ENCODE peak calls at places on chromosomes 16 and 17, in six cellular contexts. One of them, this sample, is unnamed.

GRCh38 chr17:28982191-28982793 is 23.5 kb downstream of the SEZ6 start:
- DNase-seq in H1: no peak
- DNase-seq in DMS153: no peak
- DNase-seq in CD8-positive, alpha-beta T cell: peak
- DNase-seq in NCI-H345: no peak
- DNase-seq in HCEC 1CT: no peak
- DNase-seq in this sample: no peak

GRCh38 chr17:42133461-42134041 is 10.9 kb downstream of the HSPB9 start:
- DNase-seq in H1: no peak
- DNase-seq in DMS153: peak
- DNase-seq in CD8-positive, alpha-beta T cell: peak
- DNase-seq in NCI-H345: peak
- DNase-seq in HCEC 1CT: no peak
- DNase-seq in this sample: no peak

GRCh38 chr16:11706180-11706742 is 36.4 kb downstream of the TXNDC11 start:
- DNase-seq in H1: no peak
- DNase-seq in DMS153: no peak
- DNase-seq in CD8-positive, alpha-beta T cell: no peak
- DNase-seq in NCI-H345: no peak
- DNase-seq in HCEC 1CT: no peak
- DNase-seq in this sample: no peak

GRCh38 chr17:14211246-14211645 is 25.4 kb downstream of the CDRT15 start:
- DNase-seq in H1: no peak
- DNase-seq in DMS153: no peak
- DNase-seq in CD8-positive, alpha-beta T cell: no peak
- DNase-seq in NCI-H345: no peak
- DNase-seq in HCEC 1CT: no peak
- DNase-seq in this sample: peak

GRCh38 chr17:65547253-65547670 is 14.2 kb downstream of the AXIN2 start:
- DNase-seq in H1: no peak
- DNase-seq in DMS153: no peak
- DNase-seq in CD8-positive, alpha-beta T cell: no peak
- DNase-seq in NCI-H345: no peak
- DNase-seq in HCEC 1CT: no peak
- DNase-seq in this sample: no peak

GRCh38 chr17:46191332-46192210 is 1.7 kb downstream of the KANSL1 start:
- DNase-seq in H1: no peak
- DNase-seq in DMS153: no peak
- DNase-seq in CD8-positive, alpha-beta T cell: no peak
- DNase-seq in NCI-H345: peak
- DNase-seq in HCEC 1CT: peak
- DNase-seq in this sample: peak

GRCh38 chr16:72202014-72202413 is 30.1 kb upstream of the PMFBP1 start:
- DNase-seq in H1: no peak
- DNase-seq in DMS153: no peak
- DNase-seq in CD8-positive, alpha-beta T cell: no peak
- DNase-seq in NCI-H345: no peak
- DNase-seq in HCEC 1CT: peak
- DNase-seq in this sample: no peak

GRCh38 chr17:10099051-10099571 is 99.3 kb downstream of the GAS7 start:
- DNase-seq in H1: no peak
- DNase-seq in DMS153: no peak
- DNase-seq in CD8-positive, alpha-beta T cell: no peak
- DNase-seq in NCI-H345: no peak
- DNase-seq in HCEC 1CT: no peak
- DNase-seq in this sample: no peak

GRCh38 chr17:70295732-70296131 is 126.4 kb downstream of the KCNJ2 start:
- DNase-seq in H1: no peak
- DNase-seq in DMS153: no peak
- DNase-seq in CD8-positive, alpha-beta T cell: no peak
- DNase-seq in NCI-H345: no peak
- DNase-seq in HCEC 1CT: no peak
- DNase-seq in this sample: no peak

GRCh38 chr17:34511931-34512330 is 67.5 kb upstream of the TMEM132E start:
- DNase-seq in H1: no peak
- DNase-seq in DMS153: no peak
- DNase-seq in CD8-positive, alpha-beta T cell: no peak
- DNase-seq in NCI-H345: no peak
- DNase-seq in HCEC 1CT: no peak
- DNase-seq in this sample: no peak

GRCh38 chr17:45046536-45047125 is 4.8 kb downstream of the DCAKD start:
- DNase-seq in H1: no peak
- DNase-seq in DMS153: no peak
- DNase-seq in CD8-positive, alpha-beta T cell: no peak
- DNase-seq in NCI-H345: no peak
- DNase-seq in HCEC 1CT: peak
- DNase-seq in this sample: no peak

GRCh38 chr17:44971776-44972483 is 3.8 kb upstream of the C1QL1 start:
- DNase-seq in H1: no peak
- DNase-seq in DMS153: no peak
- DNase-seq in CD8-positive, alpha-beta T cell: no peak
- DNase-seq in NCI-H345: no peak
- DNase-seq in HCEC 1CT: peak
- DNase-seq in this sample: peak

GRCh38 chr16:50274771-50275415 is 8.5 kb downstream of the ADCY7 start:
- DNase-seq in H1: no peak
- DNase-seq in DMS153: no peak
- DNase-seq in CD8-positive, alpha-beta T cell: no peak
- DNase-seq in NCI-H345: no peak
- DNase-seq in HCEC 1CT: no peak
- DNase-seq in this sample: peak

GRCh38 chr17:65389956-65390355 is 171.5 kb downstream of the AXIN2 start:
- DNase-seq in H1: no peak
- DNase-seq in DMS153: no peak
- DNase-seq in CD8-positive, alpha-beta T cell: no peak
- DNase-seq in NCI-H345: no peak
- DNase-seq in HCEC 1CT: peak
- DNase-seq in this sample: no peak

GRCh38 chr16:74291577-74292208 is 4.9 kb upstream of the PSMD7 start:
- DNase-seq in H1: no peak
- DNase-seq in DMS153: no peak
- DNase-seq in CD8-positive, alpha-beta T cell: no peak
- DNase-seq in NCI-H345: no peak
- DNase-seq in HCEC 1CT: peak
- DNase-seq in this sample: no peak

GRCh38 chr17:55930291-55930809 is 179.5 kb downstream of the PCTP start:
- DNase-seq in H1: no peak
- DNase-seq in DMS153: no peak
- DNase-seq in CD8-positive, alpha-beta T cell: no peak
- DNase-seq in NCI-H345: no peak
- DNase-seq in HCEC 1CT: no peak
- DNase-seq in this sample: no peak

GRCh38 chr16:89484923-89485679 is 5.3 kb downstream of the ANKRD11 start:
- DNase-seq in H1: no peak
- DNase-seq in DMS153: no peak
- DNase-seq in CD8-positive, alpha-beta T cell: no peak
- DNase-seq in NCI-H345: no peak
- DNase-seq in HCEC 1CT: no peak
- DNase-seq in this sample: no peak

GRCh38 chr16:84286568-84287220 is 8.0 kb upstream of the WFDC1 start:
- DNase-seq in H1: no peak
- DNase-seq in DMS153: no peak
- DNase-seq in CD8-positive, alpha-beta T cell: no peak
- DNase-seq in NCI-H345: no peak
- DNase-seq in HCEC 1CT: no peak
- DNase-seq in this sample: no peak

GRCh38 chr17:5123343-5124124 is 7.7 kb downstream of the USP6 start:
- DNase-seq in H1: no peak
- DNase-seq in DMS153: no peak
- DNase-seq in CD8-positive, alpha-beta T cell: no peak
- DNase-seq in NCI-H345: no peak
- DNase-seq in HCEC 1CT: no peak
- DNase-seq in this sample: no peak

GRCh38 chr17:43546317-43547188 is at the start of gene ETV4:
- DNase-seq in H1: peak
- DNase-seq in DMS153: peak
- DNase-seq in CD8-positive, alpha-beta T cell: peak
- DNase-seq in NCI-H345: peak
- DNase-seq in HCEC 1CT: peak
- DNase-seq in this sample: peak

GRCh38 chr16:21702259-21702658 is 38.5 kb downstream of the OTOA start:
- DNase-seq in H1: no peak
- DNase-seq in DMS153: no peak
- DNase-seq in CD8-positive, alpha-beta T cell: no peak
- DNase-seq in NCI-H345: no peak
- DNase-seq in HCEC 1CT: no peak
- DNase-seq in this sample: no peak

GRCh38 chr16:20868890-20869289 is 31.3 kb downstream of the DCUN1D3 start:
- DNase-seq in H1: no peak
- DNase-seq in DMS153: no peak
- DNase-seq in CD8-positive, alpha-beta T cell: no peak
- DNase-seq in NCI-H345: no peak
- DNase-seq in HCEC 1CT: peak
- DNase-seq in this sample: no peak

GRCh38 chr17:70588003-70588402 is 418.7 kb downstream of the KCNJ2 start:
- DNase-seq in H1: no peak
- DNase-seq in DMS153: no peak
- DNase-seq in CD8-positive, alpha-beta T cell: no peak
- DNase-seq in NCI-H345: no peak
- DNase-seq in HCEC 1CT: no peak
- DNase-seq in this sample: no peak

GRCh38 chr17:30565073-30565935 is 88.1 kb downstream of the GOSR1 start:
- DNase-seq in H1: peak
- DNase-seq in DMS153: no peak
- DNase-seq in CD8-positive, alpha-beta T cell: no peak
- DNase-seq in NCI-H345: no peak
- DNase-seq in HCEC 1CT: no peak
- DNase-seq in this sample: peak

GRCh38 chr16:68229431-68230175 is 6.3 kb downstream of the ESRP2 start:
- DNase-seq in H1: no peak
- DNase-seq in DMS153: peak
- DNase-seq in CD8-positive, alpha-beta T cell: peak
- DNase-seq in NCI-H345: peak
- DNase-seq in HCEC 1CT: peak
- DNase-seq in this sample: peak

GRCh38 chr16:79212114-79212791 is 388.3 kb downstream of the MAF start:
- DNase-seq in H1: no peak
- DNase-seq in DMS153: no peak
- DNase-seq in CD8-positive, alpha-beta T cell: no peak
- DNase-seq in NCI-H345: no peak
- DNase-seq in HCEC 1CT: no peak
- DNase-seq in this sample: peak

GRCh38 chr17:1074886-1075665 is 78.1 kb downstream of the TIMM22 start:
- DNase-seq in H1: no peak
- DNase-seq in DMS153: no peak
- DNase-seq in CD8-positive, alpha-beta T cell: no peak
- DNase-seq in NCI-H345: no peak
- DNase-seq in HCEC 1CT: no peak
- DNase-seq in this sample: no peak

GRCh38 chr17:692116-692515 is 22.5 kb downstream of the VPS53 start:
- DNase-seq in H1: no peak
- DNase-seq in DMS153: no peak
- DNase-seq in CD8-positive, alpha-beta T cell: no peak
- DNase-seq in NCI-H345: no peak
- DNase-seq in HCEC 1CT: peak
- DNase-seq in this sample: no peak

GRCh38 chr16:13936596-13937081 is 16.7 kb downstream of the ERCC4 start:
- DNase-seq in H1: no peak
- DNase-seq in DMS153: no peak
- DNase-seq in CD8-positive, alpha-beta T cell: no peak
- DNase-seq in NCI-H345: no peak
- DNase-seq in HCEC 1CT: peak
- DNase-seq in this sample: no peak

GRCh38 chr16:28188085-28188916 is 23.5 kb downstream of the XPO6 start:
- DNase-seq in H1: no peak
- DNase-seq in DMS153: no peak
- DNase-seq in CD8-positive, alpha-beta T cell: no peak
- DNase-seq in NCI-H345: no peak
- DNase-seq in HCEC 1CT: peak
- DNase-seq in this sample: no peak

GRCh38 chr16:17832738-17833137 is 362.0 kb upstream of the XYLT1 start:
- DNase-seq in H1: no peak
- DNase-seq in DMS153: no peak
- DNase-seq in CD8-positive, alpha-beta T cell: no peak
- DNase-seq in NCI-H345: no peak
- DNase-seq in HCEC 1CT: no peak
- DNase-seq in this sample: no peak

GRCh38 chr17:40598928-40599627 is 33.8 kb upstream of the CCR7 start:
- DNase-seq in H1: no peak
- DNase-seq in DMS153: no peak
- DNase-seq in CD8-positive, alpha-beta T cell: peak
- DNase-seq in NCI-H345: no peak
- DNase-seq in HCEC 1CT: no peak
- DNase-seq in this sample: no peak

GRCh38 chr17:34151081-34151480 is 104.0 kb upstream of the CCL2 start:
- DNase-seq in H1: no peak
- DNase-seq in DMS153: no peak
- DNase-seq in CD8-positive, alpha-beta T cell: no peak
- DNase-seq in NCI-H345: no peak
- DNase-seq in HCEC 1CT: no peak
- DNase-seq in this sample: no peak

GRCh38 chr16:51888021-51888420 is 658.9 kb downstream of the TOX3 start:
- DNase-seq in H1: no peak
- DNase-seq in DMS153: no peak
- DNase-seq in CD8-positive, alpha-beta T cell: no peak
- DNase-seq in NCI-H345: no peak
- DNase-seq in HCEC 1CT: no peak
- DNase-seq in this sample: no peak